ENCODE peak calls at places on chromosomes 7 and 10, in seven cellular contexts. One of them, this sample, is unnamed.

GRCh38 chr7:30598121-30598876 is 3.6 kb downstream of the GARS1 start:
- DNase-seq in left cardiac atrium: no peak
- DNase-seq in stimulated activated CD4-positive, alpha-beta T cell treated with anti-CD3 and anti-CD28 coated beads, Interleukin-1b, Interleukin-23, amount 100 ng/mL, for 4 hours: no peak
- DNase-seq in activated naive CD8-positive, alpha-beta T cell treated with anti-CD3 and anti-CD28 coated beads for 36 hours: no peak
- DNase-seq in ACHN: no peak
- DNase-seq in ovary: no peak
- DNase-seq in fibroblast of pulmonary artery: peak; percentile 38
- DNase-seq in this sample: peak; percentile 73

GRCh38 chr10:86410542-86411124 is 44.0 kb upstream of the GRID1 start:
- DNase-seq in left cardiac atrium: no peak
- DNase-seq in stimulated activated CD4-positive, alpha-beta T cell treated with anti-CD3 and anti-CD28 coated beads, Interleukin-1b, Interleukin-23, amount 100 ng/mL, for 4 hours: no peak
- DNase-seq in activated naive CD8-positive, alpha-beta T cell treated with anti-CD3 and anti-CD28 coated beads for 36 hours: no peak
- DNase-seq in ACHN: no peak
- DNase-seq in ovary: no peak
- DNase-seq in fibroblast of pulmonary artery: peak; percentile 59
- DNase-seq in this sample: peak; percentile 81

GRCh38 chr7:129493555-129493954 is 8.8 kb upstream of the SMKR1 start:
- DNase-seq in left cardiac atrium: no peak
- DNase-seq in stimulated activated CD4-positive, alpha-beta T cell treated with anti-CD3 and anti-CD28 coated beads, Interleukin-1b, Interleukin-23, amount 100 ng/mL, for 4 hours: no peak
- DNase-seq in activated naive CD8-positive, alpha-beta T cell treated with anti-CD3 and anti-CD28 coated beads for 36 hours: no peak
- DNase-seq in ACHN: peak; percentile 18
- DNase-seq in ovary: no peak
- DNase-seq in fibroblast of pulmonary artery: peak; percentile 31
- DNase-seq in this sample: peak; percentile 42

GRCh38 chr10:88786032-88786770 is 16.3 kb upstream of the LIPM start:
- DNase-seq in left cardiac atrium: no peak
- DNase-seq in stimulated activated CD4-positive, alpha-beta T cell treated with anti-CD3 and anti-CD28 coated beads, Interleukin-1b, Interleukin-23, amount 100 ng/mL, for 4 hours: no peak
- DNase-seq in activated naive CD8-positive, alpha-beta T cell treated with anti-CD3 and anti-CD28 coated beads for 36 hours: no peak
- DNase-seq in ACHN: no peak
- DNase-seq in ovary: no peak
- DNase-seq in fibroblast of pulmonary artery: no peak
- DNase-seq in this sample: no peak

GRCh38 chr10:37712489-37713131 is 144.8 kb downstream of the ZNF248 start:
- DNase-seq in left cardiac atrium: no peak
- DNase-seq in stimulated activated CD4-positive, alpha-beta T cell treated with anti-CD3 and anti-CD28 coated beads, Interleukin-1b, Interleukin-23, amount 100 ng/mL, for 4 hours: no peak
- DNase-seq in activated naive CD8-positive, alpha-beta T cell treated with anti-CD3 and anti-CD28 coated beads for 36 hours: no peak
- DNase-seq in ACHN: no peak
- DNase-seq in ovary: no peak
- DNase-seq in fibroblast of pulmonary artery: no peak
- DNase-seq in this sample: no peak

GRCh38 chr10:130743751-130744191 is 567.8 kb downstream of the TCERG1L start:
- DNase-seq in left cardiac atrium: no peak
- DNase-seq in stimulated activated CD4-positive, alpha-beta T cell treated with anti-CD3 and anti-CD28 coated beads, Interleukin-1b, Interleukin-23, amount 100 ng/mL, for 4 hours: no peak
- DNase-seq in activated naive CD8-positive, alpha-beta T cell treated with anti-CD3 and anti-CD28 coated beads for 36 hours: no peak
- DNase-seq in ACHN: no peak
- DNase-seq in ovary: no peak
- DNase-seq in fibroblast of pulmonary artery: no peak
- DNase-seq in this sample: no peak

GRCh38 chr7:65307651-65308299 is 65.9 kb upstream of the ZNF92 start:
- DNase-seq in left cardiac atrium: peak; percentile 36
- DNase-seq in stimulated activated CD4-positive, alpha-beta T cell treated with anti-CD3 and anti-CD28 coated beads, Interleukin-1b, Interleukin-23, amount 100 ng/mL, for 4 hours: peak; percentile 34
- DNase-seq in activated naive CD8-positive, alpha-beta T cell treated with anti-CD3 and anti-CD28 coated beads for 36 hours: peak; percentile 28
- DNase-seq in ACHN: peak; percentile 65
- DNase-seq in ovary: peak; percentile 29
- DNase-seq in fibroblast of pulmonary artery: peak; percentile 72
- DNase-seq in this sample: peak; percentile 74

GRCh38 chr10:58513189-58514101 is 773 bp downstream of the BICC1 start:
- DNase-seq in left cardiac atrium: peak; percentile 65
- DNase-seq in stimulated activated CD4-positive, alpha-beta T cell treated with anti-CD3 and anti-CD28 coated beads, Interleukin-1b, Interleukin-23, amount 100 ng/mL, for 4 hours: no peak
- DNase-seq in activated naive CD8-positive, alpha-beta T cell treated with anti-CD3 and anti-CD28 coated beads for 36 hours: no peak
- DNase-seq in ACHN: peak; percentile 96
- DNase-seq in ovary: peak; percentile 80
- DNase-seq in fibroblast of pulmonary artery: peak; percentile 89
- DNase-seq in this sample: peak; percentile 87

GRCh38 chr7:2066251-2066919 is 166.4 kb downstream of the MAD1L1 start:
- DNase-seq in left cardiac atrium: no peak
- DNase-seq in stimulated activated CD4-positive, alpha-beta T cell treated with anti-CD3 and anti-CD28 coated beads, Interleukin-1b, Interleukin-23, amount 100 ng/mL, for 4 hours: no peak
- DNase-seq in activated naive CD8-positive, alpha-beta T cell treated with anti-CD3 and anti-CD28 coated beads for 36 hours: peak; percentile 36
- DNase-seq in ACHN: no peak
- DNase-seq in ovary: no peak
- DNase-seq in fibroblast of pulmonary artery: no peak
- DNase-seq in this sample: no peak

GRCh38 chr10:3782099-3782455 is 2.9 kb downstream of the KLF6 start:
- DNase-seq in left cardiac atrium: no peak
- DNase-seq in stimulated activated CD4-positive, alpha-beta T cell treated with anti-CD3 and anti-CD28 coated beads, Interleukin-1b, Interleukin-23, amount 100 ng/mL, for 4 hours: no peak
- DNase-seq in activated naive CD8-positive, alpha-beta T cell treated with anti-CD3 and anti-CD28 coated beads for 36 hours: no peak
- DNase-seq in ACHN: no peak
- DNase-seq in ovary: no peak
- DNase-seq in fibroblast of pulmonary artery: no peak
- DNase-seq in this sample: peak; percentile 79

GRCh38 chr10:47044741-47045140 is 133.5 kb downstream of the PTPN20 start:
- DNase-seq in left cardiac atrium: peak; percentile 39
- DNase-seq in stimulated activated CD4-positive, alpha-beta T cell treated with anti-CD3 and anti-CD28 coated beads, Interleukin-1b, Interleukin-23, amount 100 ng/mL, for 4 hours: no peak
- DNase-seq in activated naive CD8-positive, alpha-beta T cell treated with anti-CD3 and anti-CD28 coated beads for 36 hours: no peak
- DNase-seq in ACHN: no peak
- DNase-seq in ovary: no peak
- DNase-seq in fibroblast of pulmonary artery: no peak
- DNase-seq in this sample: peak; percentile 42

GRCh38 chr10:73060738-73061635 is 35.7 kb downstream of the P4HA1 start:
- DNase-seq in left cardiac atrium: no peak
- DNase-seq in stimulated activated CD4-positive, alpha-beta T cell treated with anti-CD3 and anti-CD28 coated beads, Interleukin-1b, Interleukin-23, amount 100 ng/mL, for 4 hours: no peak
- DNase-seq in activated naive CD8-positive, alpha-beta T cell treated with anti-CD3 and anti-CD28 coated beads for 36 hours: no peak
- DNase-seq in ACHN: peak; percentile 65
- DNase-seq in ovary: no peak
- DNase-seq in fibroblast of pulmonary artery: peak; percentile 48
- DNase-seq in this sample: peak; percentile 45

GRCh38 chr7:93150200-93150835 is 2.1 kb upstream of the SAMD9L start:
- DNase-seq in left cardiac atrium: no peak
- DNase-seq in stimulated activated CD4-positive, alpha-beta T cell treated with anti-CD3 and anti-CD28 coated beads, Interleukin-1b, Interleukin-23, amount 100 ng/mL, for 4 hours: no peak
- DNase-seq in activated naive CD8-positive, alpha-beta T cell treated with anti-CD3 and anti-CD28 coated beads for 36 hours: no peak
- DNase-seq in ACHN: peak; percentile 36
- DNase-seq in ovary: no peak
- DNase-seq in fibroblast of pulmonary artery: peak; percentile 21
- DNase-seq in this sample: peak; percentile 42

GRCh38 chr7:32335107-32335506 is 155.1 kb downstream of the LSM5 start:
- DNase-seq in left cardiac atrium: no peak
- DNase-seq in stimulated activated CD4-positive, alpha-beta T cell treated with anti-CD3 and anti-CD28 coated beads, Interleukin-1b, Interleukin-23, amount 100 ng/mL, for 4 hours: no peak
- DNase-seq in activated naive CD8-positive, alpha-beta T cell treated with anti-CD3 and anti-CD28 coated beads for 36 hours: no peak
- DNase-seq in ACHN: peak; percentile 47
- DNase-seq in ovary: no peak
- DNase-seq in fibroblast of pulmonary artery: peak; percentile 10
- DNase-seq in this sample: no peak

GRCh38 chr10:64075604-64076003 is 554.4 kb downstream of the REEP3 start:
- DNase-seq in left cardiac atrium: no peak
- DNase-seq in stimulated activated CD4-positive, alpha-beta T cell treated with anti-CD3 and anti-CD28 coated beads, Interleukin-1b, Interleukin-23, amount 100 ng/mL, for 4 hours: no peak
- DNase-seq in activated naive CD8-positive, alpha-beta T cell treated with anti-CD3 and anti-CD28 coated beads for 36 hours: no peak
- DNase-seq in ACHN: no peak
- DNase-seq in ovary: no peak
- DNase-seq in fibroblast of pulmonary artery: no peak
- DNase-seq in this sample: no peak

GRCh38 chr7:41046221-41046761 is 656.6 kb downstream of the INHBA start:
- DNase-seq in left cardiac atrium: peak; percentile 38
- DNase-seq in stimulated activated CD4-positive, alpha-beta T cell treated with anti-CD3 and anti-CD28 coated beads, Interleukin-1b, Interleukin-23, amount 100 ng/mL, for 4 hours: no peak
- DNase-seq in activated naive CD8-positive, alpha-beta T cell treated with anti-CD3 and anti-CD28 coated beads for 36 hours: no peak
- DNase-seq in ACHN: no peak
- DNase-seq in ovary: no peak
- DNase-seq in fibroblast of pulmonary artery: peak; percentile 80
- DNase-seq in this sample: peak; percentile 75

GRCh38 chr7:93176961-93177580 is 28.9 kb upstream of the SAMD9L start:
- DNase-seq in left cardiac atrium: no peak
- DNase-seq in stimulated activated CD4-positive, alpha-beta T cell treated with anti-CD3 and anti-CD28 coated beads, Interleukin-1b, Interleukin-23, amount 100 ng/mL, for 4 hours: no peak
- DNase-seq in activated naive CD8-positive, alpha-beta T cell treated with anti-CD3 and anti-CD28 coated beads for 36 hours: no peak
- DNase-seq in ACHN: no peak
- DNase-seq in ovary: no peak
- DNase-seq in fibroblast of pulmonary artery: no peak
- DNase-seq in this sample: no peak

GRCh38 chr10:62373995-62374861 is at the start of gene ZNF365:
- DNase-seq in left cardiac atrium: peak; percentile 33
- DNase-seq in stimulated activated CD4-positive, alpha-beta T cell treated with anti-CD3 and anti-CD28 coated beads, Interleukin-1b, Interleukin-23, amount 100 ng/mL, for 4 hours: no peak
- DNase-seq in activated naive CD8-positive, alpha-beta T cell treated with anti-CD3 and anti-CD28 coated beads for 36 hours: peak; percentile 47
- DNase-seq in ACHN: peak; percentile 47
- DNase-seq in ovary: peak; percentile 18
- DNase-seq in fibroblast of pulmonary artery: peak; percentile 21
- DNase-seq in this sample: peak; percentile 45

GRCh38 chr7:32074787-32075570 is 4.8 kb upstream of the PDE1C start:
- DNase-seq in left cardiac atrium: no peak
- DNase-seq in stimulated activated CD4-positive, alpha-beta T cell treated with anti-CD3 and anti-CD28 coated beads, Interleukin-1b, Interleukin-23, amount 100 ng/mL, for 4 hours: no peak
- DNase-seq in activated naive CD8-positive, alpha-beta T cell treated with anti-CD3 and anti-CD28 coated beads for 36 hours: no peak
- DNase-seq in ACHN: no peak
- DNase-seq in ovary: no peak
- DNase-seq in fibroblast of pulmonary artery: no peak
- DNase-seq in this sample: no peak

GRCh38 chr10:78851652-78852051 is 217.1 kb upstream of the ZMIZ1 start:
- DNase-seq in left cardiac atrium: no peak
- DNase-seq in stimulated activated CD4-positive, alpha-beta T cell treated with anti-CD3 and anti-CD28 coated beads, Interleukin-1b, Interleukin-23, amount 100 ng/mL, for 4 hours: no peak
- DNase-seq in activated naive CD8-positive, alpha-beta T cell treated with anti-CD3 and anti-CD28 coated beads for 36 hours: no peak
- DNase-seq in ACHN: no peak
- DNase-seq in ovary: no peak
- DNase-seq in fibroblast of pulmonary artery: no peak
- DNase-seq in this sample: no peak

GRCh38 chr7:102115931-102116330 is 170.7 kb upstream of the SH2B2 start:
- DNase-seq in left cardiac atrium: no peak
- DNase-seq in stimulated activated CD4-positive, alpha-beta T cell treated with anti-CD3 and anti-CD28 coated beads, Interleukin-1b, Interleukin-23, amount 100 ng/mL, for 4 hours: no peak
- DNase-seq in activated naive CD8-positive, alpha-beta T cell treated with anti-CD3 and anti-CD28 coated beads for 36 hours: no peak
- DNase-seq in ACHN: no peak
- DNase-seq in ovary: no peak
- DNase-seq in fibroblast of pulmonary artery: no peak
- DNase-seq in this sample: no peak

GRCh38 chr10:79113827-79114226 is 45.1 kb downstream of the ZMIZ1 start:
- DNase-seq in left cardiac atrium: no peak
- DNase-seq in stimulated activated CD4-positive, alpha-beta T cell treated with anti-CD3 and anti-CD28 coated beads, Interleukin-1b, Interleukin-23, amount 100 ng/mL, for 4 hours: no peak
- DNase-seq in activated naive CD8-positive, alpha-beta T cell treated with anti-CD3 and anti-CD28 coated beads for 36 hours: no peak
- DNase-seq in ACHN: no peak
- DNase-seq in ovary: no peak
- DNase-seq in fibroblast of pulmonary artery: no peak
- DNase-seq in this sample: no peak

GRCh38 chr7:99380032-99380822 is 5.7 kb downstream of the ARPC1B start:
- DNase-seq in left cardiac atrium: peak; percentile 61
- DNase-seq in stimulated activated CD4-positive, alpha-beta T cell treated with anti-CD3 and anti-CD28 coated beads, Interleukin-1b, Interleukin-23, amount 100 ng/mL, for 4 hours: no peak
- DNase-seq in activated naive CD8-positive, alpha-beta T cell treated with anti-CD3 and anti-CD28 coated beads for 36 hours: peak; percentile 61
- DNase-seq in ACHN: no peak
- DNase-seq in ovary: no peak
- DNase-seq in fibroblast of pulmonary artery: peak; percentile 73
- DNase-seq in this sample: peak; percentile 65

GRCh38 chr10:33314788-33315561 is 19.5 kb downstream of the NRP1 start:
- DNase-seq in left cardiac atrium: no peak
- DNase-seq in stimulated activated CD4-positive, alpha-beta T cell treated with anti-CD3 and anti-CD28 coated beads, Interleukin-1b, Interleukin-23, amount 100 ng/mL, for 4 hours: no peak
- DNase-seq in activated naive CD8-positive, alpha-beta T cell treated with anti-CD3 and anti-CD28 coated beads for 36 hours: no peak
- DNase-seq in ACHN: no peak
- DNase-seq in ovary: no peak
- DNase-seq in fibroblast of pulmonary artery: peak; percentile 66
- DNase-seq in this sample: peak; percentile 59

GRCh38 chr7:73669316-73669715 is 1.7 kb downstream of the VPS37D start:
- DNase-seq in left cardiac atrium: no peak
- DNase-seq in stimulated activated CD4-positive, alpha-beta T cell treated with anti-CD3 and anti-CD28 coated beads, Interleukin-1b, Interleukin-23, amount 100 ng/mL, for 4 hours: no peak
- DNase-seq in activated naive CD8-positive, alpha-beta T cell treated with anti-CD3 and anti-CD28 coated beads for 36 hours: no peak
- DNase-seq in ACHN: no peak
- DNase-seq in ovary: no peak
- DNase-seq in fibroblast of pulmonary artery: no peak
- DNase-seq in this sample: no peak

GRCh38 chr7:38929460-38930171 is 20.6 kb upstream of the VPS41 start:
- DNase-seq in left cardiac atrium: no peak
- DNase-seq in stimulated activated CD4-positive, alpha-beta T cell treated with anti-CD3 and anti-CD28 coated beads, Interleukin-1b, Interleukin-23, amount 100 ng/mL, for 4 hours: no peak
- DNase-seq in activated naive CD8-positive, alpha-beta T cell treated with anti-CD3 and anti-CD28 coated beads for 36 hours: no peak
- DNase-seq in ACHN: peak; percentile 89
- DNase-seq in ovary: no peak
- DNase-seq in fibroblast of pulmonary artery: peak; percentile 33
- DNase-seq in this sample: no peak

This sample was measured in fibroblast of the aortic adventitia.